ENCODE peak calls at places on chromosomes 1 and 21, in six cellular contexts. R is cardiac fibroblast, T is AG10803, A is tibial artery, P is dorsolateral prefrontal cortex, Y is heart right ventricle. X is an unnamed sample.

GRCh38 chr1:158185770-158186705 is 5.3 kb downstream of the CD1D start:
- DNase-seq in R (no peak), A (no peak), T (no peak), P (no peak), Y (no peak), X (no peak)

GRCh38 chr1:183148599-183148998 is 37.5 kb upstream of the LAMC2 start:
- DNase-seq in T (peak; percentile 53), Y (no peak), P (no peak), R (peak; percentile 60), A (no peak), X (no peak)

GRCh38 chr21:14877581-14878228 is 187.1 kb downstream of the NRIP1 start:
- DNase-seq in R (peak; percentile 64), T (no peak), Y (no peak), P (no peak), A (no peak), X (peak; percentile 39)

GRCh38 chr1:226308166-226308722 is 720 bp downstream of the LIN9 start:
- DNase-seq in R (peak; percentile 12), T (no peak), Y (peak; percentile 44), A (no peak), P (no peak), X (no peak)

GRCh38 chr1:220884109-220884980 is 5.1 kb downstream of the HLX start:
- DNase-seq in R (no peak), P (no peak), T (no peak), A (no peak), Y (no peak), X (no peak)

GRCh38 chr1:22801753-22802152 is 91.1 kb downstream of the EPHB2 start:
- DNase-seq in Y (no peak), T (no peak), P (no peak), R (no peak), A (no peak), X (no peak)

GRCh38 chr21:33650929-33651505 is 8.7 kb downstream of the ITSN1 start:
- DNase-seq in A (no peak), R (no peak), Y (no peak), P (no peak), T (no peak), X (no peak)

GRCh38 chr1:32180186-32181060 is 948 bp downstream of the TXLNA start:
- DNase-seq in P (peak; percentile 58), A (peak; percentile 79), T (peak; percentile 81), R (peak; percentile 52), Y (peak; percentile 44), X (peak; percentile 60)

GRCh38 chr1:241351841-241352240 is 5.2 kb downstream of the RGS7 start:
- DNase-seq in Y (no peak), R (no peak), P (no peak), T (no peak), A (no peak), X (no peak)

GRCh38 chr21:28436286-28436932 is 556.3 kb downstream of the LTN1 start:
- DNase-seq in A (no peak), P (no peak), Y (no peak), T (no peak), R (peak; percentile 85), X (no peak)

GRCh38 chr1:3417082-3417728 is 37.3 kb upstream of the ARHGEF16 start:
- DNase-seq in Y (no peak), T (no peak), P (no peak), A (no peak), R (peak; percentile 13), X (no peak)

GRCh38 chr1:29543586-29543985 is 307.3 kb downstream of the PTPRU start:
- DNase-seq in P (no peak), Y (no peak), R (no peak), A (peak; percentile 49), T (no peak), X (no peak)
- H3K4me3 ChIP-seq in P (no peak overlapping the region), Y (no peak overlapping the region), R (no peak overlapping the region), A (no peak overlapping the region), T (no peak overlapping the region), X (no peak overlapping the region)

DNA sequence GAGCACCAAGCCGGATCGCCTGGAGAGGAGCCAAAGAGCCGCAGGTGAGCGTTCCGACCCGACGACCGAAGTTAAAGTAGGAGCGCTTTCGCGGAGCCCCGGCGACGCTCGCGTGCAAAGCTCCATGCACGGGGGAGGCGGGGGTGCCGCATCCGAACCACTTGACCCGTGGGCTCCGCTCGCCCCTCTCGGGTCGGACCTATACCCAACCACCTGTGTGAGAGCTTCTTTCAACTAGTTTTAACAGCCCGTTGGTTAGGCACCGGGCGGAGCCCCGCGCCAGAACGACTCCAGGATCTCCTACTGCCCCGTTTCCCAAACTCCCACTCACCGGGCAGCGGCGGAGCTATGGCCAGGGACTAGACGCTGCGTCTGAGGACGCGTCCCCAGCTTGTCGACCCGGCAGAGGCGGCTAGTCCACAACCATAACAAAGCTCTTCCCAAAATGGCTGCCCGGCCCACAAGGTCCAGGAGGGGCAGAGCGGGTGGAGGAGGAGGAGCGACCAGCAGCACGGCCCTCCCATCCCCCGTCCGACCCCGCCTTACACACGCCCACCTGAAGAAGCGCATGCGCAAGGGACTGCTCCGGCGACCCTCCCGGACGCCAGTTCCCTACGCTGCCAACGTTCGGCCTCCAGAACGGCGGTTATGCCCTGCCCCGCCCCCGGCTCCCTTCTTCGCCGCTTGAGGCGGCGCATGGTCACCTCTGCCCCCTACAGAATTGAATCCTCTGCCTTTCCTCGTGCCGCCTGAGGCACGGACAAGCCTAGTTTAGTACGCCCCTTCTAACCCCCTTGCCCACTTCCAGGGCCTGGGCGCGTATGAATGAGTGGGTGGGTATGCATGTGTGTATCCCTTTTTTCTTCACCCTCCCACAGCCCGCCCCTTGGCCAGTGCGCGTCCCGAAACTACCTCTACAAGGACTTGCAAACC is at the start of gene GPBP1L1:
- DNase-seq in R (peak; percentile 98), A (peak; percentile 99), P (peak; percentile 97), T (peak; percentile 97), Y (peak; percentile 97), X (peak; percentile 97)
- TF ChIP-seq CTCF in R (no peak), A (no peak), P (no peak), T (no peak), Y (no peak), X (no peak)

DNA sequence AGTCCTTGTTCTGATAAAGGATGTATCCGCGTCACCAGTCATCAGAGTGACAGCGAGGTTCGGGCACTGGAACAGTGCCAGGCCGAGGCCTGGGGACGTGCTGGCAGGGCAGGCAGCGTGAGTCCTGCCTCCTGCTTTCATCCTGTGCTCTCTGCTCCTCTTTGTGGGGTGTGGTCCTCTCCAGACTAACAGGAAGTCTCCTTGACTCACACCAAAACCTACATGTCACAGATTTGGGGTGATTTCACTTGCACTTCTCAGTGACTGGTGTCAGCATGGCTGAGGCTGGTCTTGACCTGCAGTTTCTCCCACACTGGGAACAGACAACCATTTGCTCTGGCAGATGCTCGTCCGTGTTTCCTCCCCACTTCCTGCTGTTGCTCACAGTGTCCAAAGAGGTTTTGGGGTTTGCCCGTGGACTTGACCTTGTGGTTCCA is 8.8 kb upstream of the NLRP3 start:
- DNase-seq in P (no peak), T (no peak), Y (no peak), A (no peak), R (no peak), X (peak; percentile 78)
- H3K4me3 ChIP-seq in P (no peak overlapping the region), T (no peak overlapping the region), Y (no peak overlapping the region), A (no peak overlapping the region), R (no peak overlapping the region), X (no peak overlapping the region)

GRCh38 chr1:116568925-116569490 is 1.8 kb downstream of the CD58 start:
- DNase-seq in Y (no peak), T (no peak), P (no peak), A (no peak), R (no peak), X (no peak)
- TF ChIP-seq CTCF in Y (no peak), T (no peak), P (no peak), A (no peak), R (no peak), X (no peak)

GRCh38 chr1:62689524-62689923 is 1.3 kb upstream of the DOCK7 start:
- DNase-seq in A (no peak), R (peak; percentile 87), P (no peak), Y (no peak), T (peak; percentile 78), X (no peak)
- H3K4me3 ChIP-seq in A (no peak overlapping the region), R (peak overlapping the region; percentile 19), P (peak overlapping the region; percentile 5), Y (no peak overlapping the region), T (no peak overlapping the region), X (no peak overlapping the region)

DNA sequence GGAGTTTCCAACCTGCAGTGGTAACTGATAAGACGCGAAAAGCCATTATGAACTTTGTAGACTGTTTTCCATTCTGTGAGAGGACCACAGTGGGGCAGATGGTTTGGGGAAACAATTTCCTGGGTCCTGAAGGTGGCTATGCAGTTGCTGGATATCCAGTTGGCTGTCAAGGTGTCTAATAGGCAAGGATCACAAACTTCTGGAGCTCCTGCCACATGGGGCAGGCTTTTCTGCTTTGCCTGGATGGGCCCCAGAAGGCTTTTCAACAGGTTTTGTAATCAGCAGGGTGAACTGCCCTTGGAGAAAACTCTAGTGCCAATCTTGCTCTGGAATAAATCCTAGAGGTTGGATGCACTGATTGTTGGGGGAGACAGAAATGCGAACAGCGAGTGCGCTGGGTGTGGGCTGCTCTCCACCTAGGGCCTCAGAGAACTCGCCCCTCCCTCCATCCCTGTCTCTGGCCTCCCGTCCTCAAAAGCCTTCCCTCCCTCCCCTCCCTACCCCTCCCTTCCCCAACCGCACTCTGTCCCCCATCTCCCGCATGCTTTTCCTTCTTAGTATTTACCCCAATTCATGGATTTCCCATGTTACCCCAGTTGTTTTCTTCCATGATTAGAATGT is 210.3 kb upstream of the USP24 start:
- DNase-seq in Y (no peak), A (no peak), R (no peak), P (no peak), T (no peak), X (no peak)
- TF ChIP-seq CTCF in Y (no peak), A (no peak), R (no peak), P (no peak), T (no peak), X (no peak)

DNA sequence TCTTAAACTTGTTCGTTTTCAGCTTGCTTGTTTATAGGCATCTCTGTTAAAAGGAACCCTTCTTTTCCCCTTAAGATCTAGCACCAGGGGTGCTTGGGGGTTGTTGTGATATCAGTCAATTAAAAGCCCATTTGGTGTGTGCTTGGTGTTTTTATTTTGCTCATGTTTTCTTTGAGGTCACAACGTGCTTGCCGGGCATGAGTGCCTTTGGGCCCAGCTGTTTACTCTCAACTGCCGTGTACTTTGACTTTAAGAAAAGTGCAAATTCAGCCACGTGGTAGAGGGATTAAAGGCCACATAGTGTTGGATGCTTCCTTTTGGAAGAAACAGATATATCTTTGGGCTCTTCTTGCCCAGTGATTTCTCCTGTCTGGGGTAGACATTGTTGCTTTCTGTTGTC is 10.5 kb downstream of the ARID1A start:
- DNase-seq in P (no peak), Y (no peak), A (no peak), T (no peak), R (no peak), X (no peak)
- H3K4me3 ChIP-seq in P (no peak overlapping the region), Y (no peak overlapping the region), A (no peak overlapping the region), T (no peak overlapping the region), R (no peak overlapping the region), X (no peak overlapping the region)

GRCh38 chr1:156616463-156616862 is 2.8 kb upstream of the HAPLN2 start:
- DNase-seq in R (peak; percentile 60), A (peak; percentile 76), T (no peak), Y (peak; percentile 76), P (peak; percentile 75), X (no peak)
- TF ChIP-seq CTCF in R (no peak), A (no peak), T (peak; percentile 9), Y (no peak), P (peak; percentile 30), X (no peak)